ENCODE peak calls at places on chromosomes 5 and 9, in six cellular contexts. D, V, Y, G, P and S are unnamed samples.

GRCh38 chr5:107997338-107997979 is 326.7 kb upstream of the EFNA5 start:
- DNase-seq in D (no peak), G (peak; percentile 78), Y (peak; percentile 14), P (no peak), V (no peak), S (no peak)

GRCh38 chr9:112366591-112366990 is 13.3 kb upstream of the HSDL2 start:
- DNase-seq in G (no peak), Y (peak; percentile 7), V (no peak), P (no peak), D (no peak), S (no peak)

GRCh38 chr5:106397700-106398099 is 1273.0 kb downstream of the EFNA5 start:
- DNase-seq in Y (peak; percentile 98), D (no peak), V (no peak), G (peak; percentile 98), P (no peak), S (no peak)

GRCh38 chr5:139426222-139426885 is 13.0 kb downstream of the DNAJC18 start:
- DNase-seq in V (no peak), Y (peak; percentile 63), G (peak; percentile 84), P (no peak), D (no peak), S (no peak)

GRCh38 chr9:135516132-135516860 is 4.9 kb upstream of the LCN1 start:
- DNase-seq in Y (peak; percentile 34), G (no peak), P (no peak), D (no peak), V (no peak), S (peak; percentile 10)

GRCh38 chr5:38162625-38163024 is 95.7 kb upstream of the EGFLAM start:
- DNase-seq in P (no peak), D (no peak), V (no peak), G (peak; percentile 2), Y (peak; percentile 31), S (no peak)

GRCh38 chr5:120366047-120366446 is 98.1 kb upstream of the PRR16 start:
- DNase-seq in Y (peak; percentile 48), G (peak; percentile 47), D (no peak), P (no peak), V (no peak), S (no peak)

GRCh38 chr9:13568446-13568845 is 289.0 kb upstream of the MPDZ start:
- DNase-seq in V (peak; percentile 27), Y (peak; percentile 63), D (no peak), G (peak; percentile 41), P (no peak), S (no peak)

GRCh38 chr9:136923881-136924280 is 20.7 kb downstream of the FBXW5 start:
- DNase-seq in Y (no peak), V (no peak), P (no peak), D (no peak), G (no peak), S (no peak)

GRCh38 chr9:127021664-127022337 is 100.6 kb downstream of the ANGPTL2 start:
- DNase-seq in Y (peak; percentile 98), G (peak; percentile 89), V (peak; percentile 91), P (peak; percentile 35), D (no peak), S (no peak)

GRCh38 chr9:94176582-94176981 is 82.5 kb upstream of the ZNF169 start:
- DNase-seq in P (no peak), V (no peak), G (no peak), Y (no peak), D (no peak), S (no peak)

GRCh38 chr5:98187945-98188344 is 585.5 kb upstream of the RGMB start:
- DNase-seq in D (no peak), G (peak; percentile 15), P (no peak), V (no peak), Y (peak; percentile 40), S (no peak)

GRCh38 chr9:92671323-92671722 is 1.4 kb upstream of the IPPK start:
- DNase-seq in G (peak; percentile 84), D (no peak), P (no peak), Y (peak; percentile 95), V (no peak), S (no peak)

GRCh38 chr9:135500525-135501260 is at the start of gene MRPS2:
- DNase-seq in P (peak; percentile 77), D (peak; percentile 90), G (peak; percentile 86), Y (peak; percentile 84), V (peak; percentile 87), S (peak; percentile 89)

GRCh38 chr5:174625591-174626365 is 98.6 kb upstream of the MSX2 start:
- DNase-seq in P (no peak), V (no peak), G (no peak), D (no peak), Y (no peak), S (no peak)

GRCh38 chr9:79013715-79014610 is 557.8 kb upstream of the TLE4 start:
- DNase-seq in G (peak; percentile 59), Y (peak; percentile 41), D (no peak), V (no peak), P (no peak), S (no peak)

GRCh38 chr5:123147741-123148140 is 58.7 kb downstream of the PRDM6 start:
- DNase-seq in Y (no peak), V (no peak), G (no peak), P (no peak), D (no peak), S (no peak)

GRCh38 chr9:69324549-69325401 is at the start of gene ENTREP1:
- DNase-seq in V (peak; percentile 64), Y (peak; percentile 34), G (peak; percentile 60), P (no peak), D (peak; percentile 16), S (no peak)

GRCh38 chr9:83220737-83221136 is 157.8 kb upstream of the RASEF start:
- DNase-seq in Y (peak; percentile 89), V (no peak), G (peak; percentile 90), D (no peak), P (no peak), S (no peak)

GRCh38 chr9:83219154-83219923 is 156.4 kb upstream of the RASEF start:
- DNase-seq in G (peak; percentile 88), Y (peak; percentile 88), P (peak; percentile 35), D (peak; percentile 7), V (peak; percentile 87), S (no peak)

GRCh38 chr9:83218411-83219090 is 155.6 kb upstream of the RASEF start:
- DNase-seq in G (no peak), V (no peak), D (no peak), Y (no peak), P (no peak), S (no peak)

DNA sequence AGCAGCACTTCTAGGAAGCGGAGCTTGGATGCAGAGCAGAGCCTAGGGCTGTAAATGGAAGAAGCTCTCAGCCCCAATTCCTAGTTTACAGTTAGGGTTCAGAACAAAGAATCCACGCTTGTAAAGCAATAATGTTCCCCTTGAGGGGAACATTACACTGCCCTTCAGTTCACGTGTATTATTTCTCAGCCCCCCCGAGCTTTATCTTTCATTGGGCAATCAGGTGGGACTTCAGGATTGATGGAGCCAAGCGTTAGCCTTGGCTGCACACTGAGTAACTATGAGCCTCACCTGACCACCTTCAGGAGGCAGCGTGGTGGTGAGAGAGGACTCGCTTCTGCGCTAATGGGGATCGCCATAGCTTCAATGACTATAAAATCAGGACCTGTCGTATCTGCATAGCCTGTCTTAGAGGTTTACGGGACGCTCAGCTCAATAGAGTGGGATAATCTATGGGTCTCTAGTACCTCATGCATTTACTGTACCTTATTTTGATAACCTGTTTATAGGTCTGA is 157.0 kb upstream of the RASEF start:
- DNase-seq in V (no peak), P (no peak), D (no peak), Y (no peak), G (no peak), S (no peak)
- TF ChIP-seq CTCF in V (no peak), P (no peak), D (no peak), Y (no peak), G (no peak), S (no peak)

DNA sequence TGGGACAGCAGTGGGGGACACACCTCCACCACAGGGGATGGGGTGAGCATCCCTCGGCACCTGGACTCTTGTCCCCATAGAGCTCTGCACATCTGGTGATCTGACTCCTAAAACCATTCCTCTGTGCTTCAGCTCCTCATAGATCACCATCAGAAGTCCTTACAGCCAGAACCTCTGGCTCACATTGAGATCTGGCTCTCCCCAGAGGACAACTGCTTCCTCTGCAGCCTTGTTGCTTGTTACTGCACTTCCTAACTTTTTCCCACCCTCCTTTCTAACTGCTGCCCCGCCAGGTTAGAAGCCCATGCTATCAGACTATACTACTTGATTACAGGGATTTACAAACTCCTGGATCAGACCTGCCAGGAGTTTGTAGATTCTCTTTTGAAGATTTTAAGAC is 64.5 kb downstream of the ARSB start:
- DNase-seq in V (peak; percentile 34), P (no peak), Y (peak; percentile 63), G (peak; percentile 49), D (no peak), S (no peak)
- TF ChIP-seq CTCF in V (peak; percentile 9), P (no peak), Y (peak; percentile 52), G (peak; percentile 70), D (no peak), S (no peak)

GRCh38 chr5:58891971-58892343 is 309.1 kb downstream of the RAB3C start:
- DNase-seq in G (no peak), Y (no peak), P (no peak), V (no peak), D (no peak), S (no peak)

GRCh38 chr5:58891072-58891970 is 308.4 kb downstream of the RAB3C start:
- DNase-seq in G (peak; percentile 83), P (no peak), D (no peak), V (peak; percentile 67), Y (peak; percentile 99), S (peak; percentile 44)

GRCh38 chr5:58898006-58898405 is 315.1 kb downstream of the RAB3C start:
- DNase-seq in V (no peak), Y (no peak), P (no peak), D (no peak), G (no peak), S (no peak)

GRCh38 chr5:58890265-58890664 is 307.4 kb downstream of the RAB3C start:
- DNase-seq in Y (no peak), D (no peak), V (no peak), G (no peak), P (no peak), S (no peak)

DNA sequence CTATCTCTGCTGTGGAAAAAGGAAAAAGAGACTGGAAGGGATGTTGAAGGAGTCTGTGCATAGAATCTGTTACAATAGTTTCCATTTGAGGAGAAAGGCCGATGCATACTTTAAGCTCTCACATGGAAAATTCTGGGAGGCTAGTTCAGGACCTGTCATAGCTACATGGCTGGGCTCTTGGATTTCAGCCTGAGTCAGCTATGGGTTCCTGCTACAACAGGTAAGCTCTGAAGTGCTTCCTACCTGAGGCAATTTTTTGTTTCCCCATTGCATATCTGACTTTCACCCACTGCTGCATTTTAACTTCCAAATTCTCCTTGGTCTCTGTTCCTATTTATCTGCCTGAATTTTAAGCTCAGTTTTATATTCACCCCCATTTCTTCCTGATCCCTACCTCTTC is 310.7 kb downstream of the RAB3C start:
- DNase-seq in P (no peak), V (no peak), Y (no peak), D (no peak), G (no peak), S (no peak)
- TF ChIP-seq CTCF in P (no peak), V (no peak), Y (no peak), D (no peak), G (no peak), S (no peak)

GRCh38 chr5:132489871-132490483 is 596 bp downstream of the IRF1 start:
- DNase-seq in P (no peak), Y (peak; percentile 36), V (peak; percentile 50), D (no peak), G (peak; percentile 60), S (peak; percentile 60)
- TF ChIP-seq CTCF in P (no peak), Y (no peak), V (peak; percentile 9), D (peak; percentile 18), G (no peak), S (no peak)